ENCODE peak calls at places on chromosomes 1 and 21, in eight cellular contexts. D is germinal center, M is body of pancreas, Y is HT1080, J is GM04503, A is aorta, Z is endothelial cell of umbilical vein, R is NCI-H748 treated with DMSO at 0.1 percent for 48 hours. H is an unnamed sample.
A peak's percentile ranks its signal among the peaks of the same experiment; 100 is the strongest.

GRCh38 chr1:56034222-56034621 is 545.1 kb downstream of the PLPP3 start:
- DNase-seq in M (no peak), D (no peak), Y (no peak), R (no peak), A (no peak), Z (no peak), J (peak; percentile 31), H (no peak)

GRCh38 chr1:30310966-30311742 is 412.2 kb downstream of the MATN1 start:
- DNase-seq in M (no peak), D (no peak), Z (no peak), R (no peak), A (no peak), J (no peak), Y (no peak), H (no peak)

GRCh38 chr1:214584805-214585766 is 17.9 kb upstream of the CENPF start:
- DNase-seq in M (no peak), A (no peak), Z (peak; percentile 77), Y (peak; percentile 79), R (peak; percentile 22), D (no peak), J (no peak), H (no peak)

GRCh38 chr1:111948209-111949131 is 41.0 kb downstream of the KCND3 start:
- DNase-seq in R (no peak), D (no peak), M (peak; percentile 39), Y (peak; percentile 52), Z (no peak), J (no peak), A (no peak), H (peak; percentile 90)

GRCh38 chr1:161091796-161092507 is 2.6 kb upstream of the NECTIN4 start:
- DNase-seq in Y (no peak), J (no peak), M (no peak), Z (no peak), R (no peak), A (no peak), D (no peak), H (no peak)

GRCh38 chr1:27372022-27372807 is 2.4 kb downstream of the FCN3 start:
- DNase-seq in A (no peak), Z (no peak), D (no peak), R (no peak), M (no peak), J (no peak), Y (no peak), H (no peak)

GRCh38 chr1:22539510-22540118 is 23.7 kb upstream of the EPHA8 start:
- DNase-seq in Z (no peak), D (no peak), J (no peak), Y (no peak), M (no peak), A (no peak), R (no peak), H (no peak)

GRCh38 chr1:61496501-61496900 is 228.4 kb downstream of the TM2D1 start:
- DNase-seq in M (no peak), A (no peak), Z (no peak), D (no peak), R (no peak), Y (peak; percentile 40), J (no peak), H (no peak)

GRCh38 chr1:100394286-100394685 is 42.0 kb downstream of the CDC14A start:
- DNase-seq in J (no peak), Y (no peak), D (no peak), Z (no peak), A (no peak), R (no peak), M (no peak), H (no peak)

GRCh38 chr1:42484382-42484781 is 21.3 kb downstream of the CCDC30 start:
- DNase-seq in A (no peak), D (no peak), R (no peak), Y (peak; percentile 87), J (peak; percentile 84), Z (no peak), M (no peak), H (no peak)

GRCh38 chr21:17402885-17403477 is 109.9 kb upstream of the CXADR start:
- DNase-seq in M (no peak), D (no peak), Z (no peak), R (no peak), A (no peak), Y (no peak), J (no peak), H (no peak)

GRCh38 chr1:183244466-183244865 is 58.4 kb downstream of the LAMC2 start:
- DNase-seq in Z (no peak), R (no peak), M (peak; percentile 57), J (peak; percentile 90), D (no peak), A (peak; percentile 89), Y (no peak), H (peak; percentile 68)

GRCh38 chr1:4178501-4178900 is 278.4 kb upstream of the C1orf174 start:
- DNase-seq in Y (no peak), Z (no peak), R (no peak), D (peak; percentile 1), A (no peak), M (no peak), J (no peak), H (no peak)

GRCh38 chr1:32335951-32336867 is at the start of gene MARCKSL1:
- DNase-seq in D (peak; percentile 87), Z (peak; percentile 75), J (no peak), A (peak; percentile 93), R (peak; percentile 23), M (peak; percentile 85), Y (peak; percentile 58), H (peak; percentile 31)

GRCh38 chr21:28633803-28634572 is 358.7 kb downstream of the LTN1 start:
- DNase-seq in J (peak; percentile 54), M (no peak), Y (peak; percentile 70), R (no peak), A (peak; percentile 84), Z (peak; percentile 94), D (peak; percentile 4), H (no peak)

GRCh38 chr1:226185153-226186036 is 1.1 kb downstream of the ACBD3 start:
- DNase-seq in J (no peak), R (no peak), A (no peak), D (no peak), Z (peak; percentile 48), Y (peak; percentile 34), M (no peak), H (no peak)

GRCh38 chr1:11979453-11979817 is 809 bp upstream of the MFN2 start:
- DNase-seq in Y (no peak), A (peak; percentile 84), Z (no peak), D (no peak), R (no peak), M (no peak), J (no peak), H (no peak)

GRCh38 chr1:55155522-55155921 is 59.6 kb downstream of the USP24 start:
- DNase-seq in J (no peak), M (peak; percentile 27), D (no peak), A (no peak), R (no peak), Z (peak; percentile 61), Y (peak; percentile 19), H (peak; percentile 75)

GRCh38 chr21:39788383-39788782 is 43.4 kb downstream of the IGSF5 start:
- DNase-seq in Z (peak; percentile 70), J (peak; percentile 8), Y (peak; percentile 84), M (peak; percentile 80), A (peak; percentile 90), R (peak; percentile 70), D (no peak), H (peak; percentile 13)

GRCh38 chr1:53554592-53555305 is 95.5 kb downstream of the DMRTB1 start:
- DNase-seq in M (peak; percentile 5), A (peak; percentile 39), Y (no peak), R (no peak), J (no peak), Z (no peak), D (no peak), H (no peak)

GRCh38 chr1:67338642-67339041 is 31.0 kb downstream of the IL12RB2 start:
- DNase-seq in Y (peak; percentile 68), M (no peak), J (no peak), D (peak; percentile 58), A (no peak), Z (no peak), R (no peak), H (no peak)

GRCh38 chr21:36551326-36551725 is 71.4 kb upstream of the CLDN14 start:
- DNase-seq in J (no peak), A (no peak), D (no peak), M (no peak), R (no peak), Z (no peak), Y (no peak), H (no peak)

GRCh38 chr1:193542668-193543067 is 356.3 kb upstream of the B3GALT2 start:
- DNase-seq in A (no peak), Z (no peak), M (no peak), R (no peak), Y (no peak), J (no peak), D (no peak), H (no peak)

GRCh38 chr1:205986291-205986690 is 16.9 kb downstream of the RAB7B start:
- DNase-seq in D (no peak), J (no peak), Z (no peak), Y (no peak), R (no peak), M (no peak), A (no peak), H (no peak)

GRCh38 chr1:154663656-154664055 is 55.7 kb upstream of the ADAR start:
- DNase-seq in D (no peak), A (no peak), M (no peak), J (no peak), Z (no peak), R (no peak), Y (no peak), H (no peak)

GRCh38 chr21:34941162-34941561 is 107.9 kb downstream of the RUNX1 start:
- DNase-seq in Z (no peak), D (no peak), M (no peak), J (no peak), Y (no peak), A (no peak), R (no peak), H (no peak)

GRCh38 chr21:44930543-44930981 is 9.3 kb upstream of the SLX9 start:
- DNase-seq in Z (no peak), A (peak; percentile 77), J (no peak), R (no peak), Y (no peak), D (peak; percentile 72), M (no peak), H (no peak)

GRCh38 chr1:109996476-109996875 is 11.9 kb downstream of the AHCYL1 start:
- DNase-seq in Z (no peak), J (no peak), R (no peak), M (no peak), A (no peak), Y (no peak), D (no peak), H (no peak)